ENCODE peak calls at places on chromosomes 4 and X, in five cellular contexts. T is ELF-1, H is putamen, B is WTC11, C is COR-L47. Y is an unnamed sample.

GRCh38 chr4:79107014-79107413 is 167.8 kb upstream of the PAQR3 start:
- DNase-seq in T (no peak), H (no peak), B (no peak), C (no peak), Y (no peak)

GRCh38 chr4:3062466-3062865 is 11.9 kb downstream of the HTT-AS start:
- DNase-seq in T (no peak), H (no peak), B (no peak), C (no peak), Y (no peak)

GRCh38 chr4:53088132-53088531 is 226.0 kb downstream of the RASL11B start:
- DNase-seq in T (no peak), H (no peak), B (no peak), C (no peak), Y (no peak)

GRCh38 chrX:93580634-93581033 is 92.7 kb downstream of the NAP1L3 start:
- DNase-seq in T (no peak), H (no peak), B (no peak), C (no peak), Y (no peak)

GRCh38 chr4:159685406-159686092 is 582.7 kb downstream of the RAPGEF2 start:
- DNase-seq in T (no peak), H (no peak), B (no peak), C (peak), Y (no peak)

GRCh38 chrX:25144043-25144940 is 128.5 kb upstream of the ARX start:
- DNase-seq in T (peak), H (peak), B (peak), C (peak), Y (peak)

GRCh38 chrX:14529288-14529989 is at the start of gene GLRA2:
- DNase-seq in T (peak), H (no peak), B (peak), C (no peak), Y (no peak)

GRCh38 chr4:3701271-3702083 is 64.7 kb upstream of the ADRA2C start:
- DNase-seq in T (no peak), H (no peak), B (no peak), C (no peak), Y (no peak)

GRCh38 chr4:2087170-2087569 is 28.0 kb downstream of the NAT8L start:
- DNase-seq in T (no peak), H (no peak), B (no peak), C (no peak), Y (no peak)

GRCh38 chr4:90226734-90227133 is 99.5 kb downstream of the CCSER1 start:
- DNase-seq in T (no peak), H (no peak), B (no peak), C (no peak), Y (no peak)

GRCh38 chr4:187363453-187363852 is 632.1 kb upstream of the ZFP42 start:
- DNase-seq in T (no peak), H (no peak), B (no peak), C (no peak), Y (no peak)

GRCh38 chr4:72505314-72505744 is 63.7 kb downstream of the ADAMTS3 start:
- DNase-seq in T (peak), H (no peak), B (peak), C (peak), Y (no peak)

GRCh38 chrX:49282647-49283011 is 13.0 kb downstream of the PPP1R3F start:
- DNase-seq in T (peak), H (no peak), B (peak), C (no peak), Y (peak)

GRCh38 chrX:357693-358471 is 28.8 kb downstream of the PPP2R3B start:
- DNase-seq in T (no peak), H (no peak), B (no peak), C (no peak), Y (no peak)

Y was measured in NCI-H748 treated with DMSO at 0.1 percent for 48 hours.